ENCODE peak calls at places on chromosomes 1 and 21, in four cellular contexts. R is NCI-H1417; N is fibroblast of mammary gland; M is activated CD4-positive, alpha-beta T cell treated with anti-CD3 and anti-CD28 coated beads for 48 hours. I is an unnamed sample.

GRCh38 chr21:36949171-36950141 is 17.0 kb downstream of the HLCS start:
- DNase-seq in M (no peak), N (peak), R (no peak), I (no peak)

GRCh38 chr1:22969224-22969829 is 3.3 kb downstream of the LACTBL1 start:
- DNase-seq in R (peak), N (peak), M (no peak), I (peak)

GRCh38 chr1:59323879-59324278 is 27.0 kb downstream of the FGGY start:
- DNase-seq in R (no peak), N (no peak), M (no peak), I (no peak)

GRCh38 chr1:156801409-156802121 is 15.1 kb downstream of the SH2D2A start:
- DNase-seq in M (no peak), N (peak), R (no peak), I (no peak)

GRCh38 chr1:52996653-52997052 is 65.4 kb upstream of the PODN start:
- DNase-seq in R (no peak), M (no peak), N (peak), I (no peak)

GRCh38 chr21:32710987-32711386 is 16.8 kb downstream of the SYNJ1 start:
- DNase-seq in R (no peak), N (no peak), M (no peak), I (no peak)

GRCh38 chr21:42135386-42136040 is 64.4 kb downstream of the UMODL1 start:
- DNase-seq in N (no peak), M (no peak), R (no peak), I (peak)

GRCh38 chr1:32874860-32875793 is 4.4 kb upstream of the FNDC5 start:
- DNase-seq in R (no peak), M (no peak), N (no peak), I (no peak)

GRCh38 chr1:9294440-9294773 is 1.7 kb downstream of the SPSB1 start:
- DNase-seq in M (peak), R (no peak), N (peak), I (no peak)

GRCh38 chr1:15836772-15837669 is 10.5 kb upstream of the SPEN start:
- DNase-seq in N (no peak), M (peak), R (no peak), I (no peak)

GRCh38 chr1:2135425-2135824 is 59.1 kb downstream of the FAAP20 start:
- DNase-seq in N (peak), M (no peak), R (no peak), I (peak)

GRCh38 chr1:160637821-160638539 is 8.9 kb downstream of the SLAMF1 start:
- DNase-seq in R (no peak), N (no peak), M (peak), I (no peak)

GRCh38 chr1:54413295-54413694 is 7.1 kb upstream of the SSBP3 start:
- DNase-seq in M (peak), R (no peak), N (peak), I (peak)

GRCh38 chr1:111212634-111213335 is 12.3 kb upstream of the DENND2D start:
- DNase-seq in R (no peak), N (no peak), M (no peak), I (no peak)

I was measured in DMS153.